ENCODE peak calls at places on chromosomes 7 and 10, in ten cellular contexts. X is PC-3; D is left ventricle myocardium inferior; U is GM23338; M is Panc1; W is A549; C is IMR-90; T is choroid plexus epithelial cell; J is CD8-positive, alpha-beta T cell; L is right lobe of liver. S is an unnamed sample.

GRCh38 chr7:130875265-130875741 is 141.3 kb upstream of the KLF14 start:
- DNase-seq in X (peak), D (peak), U (peak), M (no peak), W (peak), C (peak), T (peak), J (no peak), L (peak), S (no peak)

GRCh38 chr10:1153805-1154351 is 97.7 kb downstream of the WDR37 start:
- DNase-seq in X (no peak), D (no peak), U (no peak), M (no peak), W (no peak), C (no peak), T (no peak), J (peak), L (no peak), S (no peak)

GRCh38 chr7:120919466-120919865 is 31.1 kb upstream of the ING3 start:
- DNase-seq in X (no peak), D (no peak), U (no peak), M (no peak), W (no peak), C (peak), T (no peak), J (no peak), L (no peak), S (no peak)

GRCh38 chr10:59873924-59874323 is 32.4 kb downstream of the CCDC6 start:
- DNase-seq in X (no peak), D (no peak), U (no peak), M (no peak), W (no peak), C (no peak), T (no peak), J (no peak), L (no peak), S (no peak)

GRCh38 chr10:28291881-28292297 is 11.0 kb downstream of the MPP7 start:
- DNase-seq in X (peak), D (no peak), U (no peak), M (no peak), W (no peak), C (peak), T (peak), J (no peak), L (no peak), S (peak)

GRCh38 chr10:15167411-15168295 is 840 bp downstream of the NMT2 start:
- DNase-seq in X (peak), D (peak), U (peak), M (no peak), W (peak), C (peak), T (peak), J (peak), L (peak), S (no peak)

GRCh38 chr7:2157473-2158279 is 75.1 kb downstream of the MAD1L1 start:
- DNase-seq in X (peak), D (peak), U (no peak), M (peak), W (peak), C (peak), T (peak), J (no peak), L (no peak), S (peak)

GRCh38 chr7:11665381-11665780 is 166.6 kb downstream of the THSD7A start:
- DNase-seq in X (no peak), D (no peak), U (no peak), M (no peak), W (peak), C (no peak), T (peak), J (no peak), L (no peak), S (no peak)

GRCh38 chr7:7486362-7486761 is 49.3 kb downstream of the COL28A1 start:
- DNase-seq in X (no peak), D (no peak), U (no peak), M (no peak), W (no peak), C (no peak), T (no peak), J (no peak), L (no peak), S (no peak)

GRCh38 chr7:503575-504111 is 16.0 kb downstream of the PDGFA start:
- DNase-seq in X (no peak), D (peak), U (no peak), M (no peak), W (peak), C (no peak), T (no peak), J (no peak), L (peak), S (no peak)

GRCh38 chr10:125691160-125691981 is 8.4 kb upstream of the TEX36 start:
- DNase-seq in X (peak), D (no peak), U (no peak), M (no peak), W (no peak), C (no peak), T (no peak), J (no peak), L (no peak), S (peak)

DNA sequence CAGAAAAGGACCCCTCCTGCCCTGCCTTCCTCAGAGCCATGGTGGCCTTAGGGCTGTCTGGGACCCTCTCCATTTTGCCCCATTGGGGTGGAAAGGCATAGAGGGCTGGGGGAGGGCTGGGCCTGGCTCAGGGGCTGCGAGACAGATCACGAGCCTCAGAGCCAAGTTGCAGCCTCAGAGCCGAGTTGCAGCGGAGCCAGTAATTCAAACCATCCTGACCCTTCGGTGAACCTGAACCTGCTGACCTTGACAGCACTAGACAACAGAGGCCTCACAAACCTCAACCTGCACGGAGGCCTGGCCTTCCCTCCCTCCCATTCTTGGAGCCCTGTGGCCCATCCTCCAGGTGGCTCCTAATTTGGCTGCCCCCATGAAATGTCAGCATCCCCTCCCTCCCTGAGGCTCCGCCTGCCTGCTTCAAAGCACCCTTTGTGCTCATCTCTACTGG is 45.4 kb downstream of the PAX2 start:
- DNase-seq in X (no peak), D (no peak), U (no peak), M (no peak), W (no peak), C (no peak), T (peak), J (no peak), L (no peak), S (no peak)
- H3K4me3 ChIP-seq in X (no peak), D (no peak), U (no peak), M (no peak), W (no peak), C (no peak), T (no peak), J (no peak), L (no peak), S (no peak)

GRCh38 chr7:97844036-97844435 is 28.2 kb downstream of the ASNS start:
- DNase-seq in X (peak), D (no peak), U (no peak), M (no peak), W (peak), C (peak), T (peak), J (no peak), L (no peak), S (no peak)
- TF ChIP-seq CTCF in X (peak), D (no peak), U (peak), M (peak), W (no peak), C (no peak), T (peak), J (no peak), L (no peak), S (no peak)

GRCh38 chr10:102398172-102399020 is 2.9 kb downstream of the NFKB2 start:
- DNase-seq in X (no peak), D (no peak), U (no peak), M (no peak), W (no peak), C (no peak), T (no peak), J (no peak), L (no peak), S (no peak)
- H3K4me3 ChIP-seq in X (no peak), D (peak), U (peak), M (no peak), W (no peak), C (no peak), T (no peak), J (no peak), L (no peak), S (no peak)

GRCh38 chr10:122128357-122128756 is 139.4 kb downstream of the TACC2 start:
- DNase-seq in X (no peak), D (peak), U (no peak), M (no peak), W (no peak), C (peak), T (no peak), J (no peak), L (no peak), S (no peak)

GRCh38 chr10:122132331-122132755 is 138.8 kb upstream of the BTBD16 start:
- DNase-seq in X (no peak), D (no peak), U (peak), M (no peak), W (no peak), C (no peak), T (no peak), J (no peak), L (no peak), S (no peak)

GRCh38 chr10:122130474-122131110 is 140.5 kb upstream of the BTBD16 start:
- DNase-seq in X (no peak), D (no peak), U (no peak), M (no peak), W (no peak), C (peak), T (peak), J (no peak), L (no peak), S (no peak)

GRCh38 chr10:122135251-122136025 is 135.7 kb upstream of the BTBD16 start:
- DNase-seq in X (no peak), D (no peak), U (no peak), M (no peak), W (no peak), C (no peak), T (no peak), J (no peak), L (no peak), S (no peak)

GRCh38 chr10:122132882-122133634 is 138.0 kb upstream of the BTBD16 start:
- DNase-seq in X (no peak), D (no peak), U (no peak), M (no peak), W (no peak), C (no peak), T (no peak), J (no peak), L (no peak), S (no peak)
- TF ChIP-seq CTCF in X (no peak), D (no peak), U (no peak), M (no peak), W (no peak), C (no peak), T (peak), J (no peak), L (no peak), S (no peak)

GRCh38 chr7:156090988-156091387 is 278.7 kb upstream of the SHH start:
- DNase-seq in X (no peak), D (no peak), U (no peak), M (no peak), W (no peak), C (no peak), T (no peak), J (no peak), L (no peak), S (no peak)

GRCh38 chr7:156091515-156092080 is 279.3 kb upstream of the SHH start:
- DNase-seq in X (no peak), D (no peak), U (no peak), M (no peak), W (no peak), C (no peak), T (no peak), J (no peak), L (no peak), S (no peak)

GRCh38 chr7:156094350-156095146 is 282.3 kb upstream of the SHH start:
- DNase-seq in X (no peak), D (no peak), U (no peak), M (no peak), W (no peak), C (no peak), T (no peak), J (peak), L (no peak), S (no peak)

GRCh38 chr7:156089222-156089621 is 277.0 kb upstream of the SHH start:
- DNase-seq in X (no peak), D (no peak), U (no peak), M (no peak), W (no peak), C (no peak), T (no peak), J (no peak), L (no peak), S (no peak)

DNA sequence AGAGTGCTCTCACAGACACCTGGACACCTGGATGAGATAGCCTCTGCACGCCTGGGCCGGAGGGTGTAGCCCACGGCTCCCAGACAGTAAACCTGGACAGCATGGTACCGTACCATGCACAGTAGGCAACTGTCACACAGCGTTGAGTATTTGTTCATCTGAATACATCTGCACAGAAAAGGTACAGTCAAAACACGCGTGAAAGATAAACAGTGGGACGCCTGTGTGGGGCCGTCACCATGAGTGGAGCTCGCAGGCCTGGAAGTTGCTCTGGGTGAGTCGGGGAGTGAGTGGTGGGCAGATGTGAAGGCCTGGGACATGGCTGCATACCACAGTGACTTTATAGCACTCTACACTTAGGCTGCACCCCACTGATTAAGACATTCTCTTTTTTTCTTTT is 280.0 kb upstream of the SHH start:
- DNase-seq in X (no peak), D (no peak), U (no peak), M (no peak), W (no peak), C (no peak), T (no peak), J (peak), L (no peak), S (no peak)
- H3K4me3 ChIP-seq in X (no peak), D (no peak), U (no peak), M (no peak), W (no peak), C (no peak), T (no peak), J (no peak), L (no peak), S (no peak)

GRCh38 chr10:121978511-121978910 is 3.5 kb upstream of the NSMCE4A start:
- DNase-seq in X (no peak), D (no peak), U (no peak), M (no peak), W (no peak), C (no peak), T (no peak), J (no peak), L (no peak), S (no peak)

GRCh38 chr10:121976607-121977006 is 1.6 kb upstream of the NSMCE4A start:
- DNase-seq in X (no peak), D (no peak), U (no peak), M (no peak), W (no peak), C (no peak), T (no peak), J (no peak), L (peak), S (no peak)

GRCh38 chr10:121974535-121975294 is at the start of gene NSMCE4A:
- DNase-seq in X (peak), D (peak), U (peak), M (no peak), W (peak), C (peak), T (peak), J (peak), L (peak), S (no peak)

GRCh38 chr10:121974019-121974534 is 940 bp downstream of the NSMCE4A start:
- DNase-seq in X (no peak), D (no peak), U (peak), M (no peak), W (no peak), C (no peak), T (no peak), J (no peak), L (no peak), S (no peak)

GRCh38 chr10:121975295-121976086 is 474 bp upstream of the NSMCE4A start:
- DNase-seq in X (no peak), D (no peak), U (no peak), M (no peak), W (no peak), C (no peak), T (no peak), J (no peak), L (no peak), S (no peak)
- TF ChIP-seq CTCF in X (no peak), D (peak), U (no peak), M (no peak), W (no peak), C (no peak), T (peak), J (no peak), L (peak), S (peak)

DNA sequence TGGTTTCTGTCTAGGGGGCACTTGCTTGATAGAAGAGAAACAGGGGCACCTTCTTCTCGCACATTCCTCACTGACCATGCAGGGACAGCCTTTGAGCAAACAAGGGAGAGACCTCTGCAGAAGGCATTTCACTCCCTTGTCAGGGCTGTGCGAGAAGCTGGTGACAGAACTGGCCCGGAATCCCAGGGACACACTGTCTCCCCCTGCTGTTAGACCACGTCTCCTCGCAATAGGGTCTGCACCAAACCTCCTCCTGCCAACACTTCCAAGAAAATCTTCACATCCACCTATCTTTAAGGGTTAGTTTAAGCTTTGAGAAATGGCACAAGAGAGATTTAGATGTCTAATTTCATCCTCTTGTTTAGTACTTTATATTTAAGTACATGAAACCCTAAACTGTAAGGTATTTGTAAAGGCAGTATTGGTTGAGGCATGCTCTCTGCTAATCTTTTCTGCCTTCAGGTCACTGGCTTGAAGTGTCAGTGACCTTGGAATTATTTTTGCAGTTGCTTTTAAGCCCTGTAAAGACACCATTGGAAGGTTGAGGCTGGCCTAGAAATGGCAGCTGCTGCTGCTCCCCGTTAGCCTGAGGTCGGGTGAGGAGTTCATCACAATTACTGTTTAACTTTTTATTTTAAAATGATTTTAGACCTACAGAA is 37.0 kb downstream of the RBM20 start:
- DNase-seq in X (peak), D (peak), U (peak), M (no peak), W (peak), C (peak), T (peak), J (no peak), L (no peak), S (no peak)
- H3K4me3 ChIP-seq in X (no peak), D (peak), U (no peak), M (no peak), W (no peak), C (no peak), T (no peak), J (no peak), L (no peak), S (no peak)

GRCh38 chr10:114874827-114875541 is 53.4 kb downstream of the FHIP2A start:
- DNase-seq in X (no peak), D (no peak), U (peak), M (no peak), W (no peak), C (peak), T (peak), J (no peak), L (no peak), S (no peak)
- TF ChIP-seq CTCF in X (no peak), D (no peak), U (peak), M (no peak), W (no peak), C (peak), T (peak), J (no peak), L (no peak), S (peak)

DNA sequence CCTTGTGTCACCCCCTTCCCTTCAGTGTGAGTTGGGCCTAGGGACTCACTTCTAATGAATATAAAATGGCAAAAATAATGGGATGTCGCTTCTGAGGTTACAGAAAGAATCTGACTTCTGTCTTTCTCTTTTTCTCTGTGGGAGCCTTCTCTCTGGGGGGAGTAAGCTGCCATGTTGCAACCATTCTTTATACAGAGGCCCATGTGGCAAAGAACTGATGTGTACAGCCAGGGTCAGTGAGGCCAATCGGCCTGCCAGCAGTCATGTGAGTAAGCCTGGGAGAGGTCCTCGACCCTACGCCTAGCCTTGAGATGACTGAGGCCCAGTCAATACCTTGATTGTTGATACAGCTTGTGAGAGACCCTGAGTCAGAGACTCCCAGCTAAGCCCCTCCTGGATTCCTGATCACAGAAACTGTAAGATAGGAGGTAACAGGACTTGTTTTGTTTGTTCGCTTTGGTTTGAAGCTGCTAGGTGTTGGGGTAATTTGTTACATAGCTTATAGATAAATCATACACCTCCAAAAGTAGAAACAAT is 1.7 kb downstream of the TCAF1 start:
- DNase-seq in X (peak), D (no peak), U (no peak), M (peak), W (no peak), C (peak), T (peak), J (no peak), L (peak), S (no peak)
- H3K4me3 ChIP-seq in X (peak), D (peak), U (peak), M (peak), W (peak), C (peak), T (peak), J (no peak), L (peak), S (peak)

S was measured in HFF-Myc.